ENCODE peak calls at places on chromosomes 12 and 14, in four cellular contexts. One of them, this sample, is unnamed.

GRCh38 chr12:132151145-132151765 is 7.0 kb downstream of the NOC4L start:
- DNase-seq in pancreas: no peak
- DNase-seq in AG09319: no peak
- DNase-seq in hepatic stellate cell: no peak
- DNase-seq in this sample: peak

GRCh38 chr12:114655934-114656697 is 27.9 kb downstream of the TBX3 start:
- DNase-seq in hepatic stellate cell: no peak
- DNase-seq in AG09319: no peak
- DNase-seq in pancreas: no peak
- DNase-seq in this sample: no peak

GRCh38 chr12:9717070-9717925 is 15.6 kb downstream of the CLECL1 start:
- DNase-seq in pancreas: no peak
- DNase-seq in hepatic stellate cell: no peak
- DNase-seq in AG09319: no peak
- DNase-seq in this sample: no peak

GRCh38 chr12:3273409-3273853 is 196.3 kb downstream of the TSPAN9 start:
- DNase-seq in pancreas: no peak
- DNase-seq in AG09319: no peak
- DNase-seq in hepatic stellate cell: peak
- DNase-seq in this sample: no peak

GRCh38 chr12:68158427-68158826 is 1.1 kb downstream of the IFNG start:
- DNase-seq in hepatic stellate cell: no peak
- DNase-seq in AG09319: no peak
- DNase-seq in pancreas: no peak
- DNase-seq in this sample: no peak

GRCh38 chr12:104975621-104976343 is 10.3 kb upstream of the NOPCHAP1 start:
- DNase-seq in AG09319: no peak
- DNase-seq in pancreas: no peak
- DNase-seq in hepatic stellate cell: peak
- DNase-seq in this sample: no peak

GRCh38 chr14:29734732-29735131 is 192.9 kb downstream of the PRKD1 start:
- DNase-seq in pancreas: no peak
- DNase-seq in hepatic stellate cell: no peak
- DNase-seq in AG09319: no peak
- DNase-seq in this sample: no peak

GRCh38 chr14:58815046-58815701 is 177.4 kb downstream of the DACT1 start:
- DNase-seq in hepatic stellate cell: peak
- DNase-seq in pancreas: no peak
- DNase-seq in AG09319: no peak
- DNase-seq in this sample: no peak

GRCh38 chr12:114668151-114668891 is 15.7 kb downstream of the TBX3 start:
- DNase-seq in pancreas: peak
- DNase-seq in AG09319: peak
- DNase-seq in hepatic stellate cell: peak
- DNase-seq in this sample: peak

GRCh38 chr12:122116707-122117535 is 38.4 kb downstream of the MLXIP start:
- DNase-seq in hepatic stellate cell: no peak
- DNase-seq in AG09319: no peak
- DNase-seq in pancreas: no peak
- DNase-seq in this sample: no peak

GRCh38 chr12:109773384-109774011 is 59.7 kb downstream of the TRPV4 start:
- DNase-seq in pancreas: no peak
- DNase-seq in AG09319: no peak
- DNase-seq in hepatic stellate cell: no peak
- DNase-seq in this sample: peak

GRCh38 chr12:87509233-87509820 is 519.9 kb downstream of the C12orf50 start:
- DNase-seq in hepatic stellate cell: peak
- DNase-seq in AG09319: no peak
- DNase-seq in pancreas: no peak
- DNase-seq in this sample: no peak

GRCh38 chr12:113407931-113408585 is 4.4 kb upstream of the SDS start:
- DNase-seq in AG09319: no peak
- DNase-seq in pancreas: no peak
- DNase-seq in hepatic stellate cell: no peak
- DNase-seq in this sample: no peak

GRCh38 chr14:96754845-96755184 is 42.4 kb upstream of the VRK1 start:
- DNase-seq in hepatic stellate cell: no peak
- DNase-seq in pancreas: no peak
- DNase-seq in AG09319: no peak
- DNase-seq in this sample: no peak